ENCODE peak calls at places on chromosomes 3 and 15, in four cellular contexts. One of them, this sample, is unnamed.

GRCh38 chr3:29324180-29324651 is 43.3 kb downstream of the RBMS3 start:
- DNase-seq in thoracic aorta: peak; percentile 68
- DNase-seq in fibroblast of lung: peak; percentile 43
- DNase-seq in IMR-90: peak; percentile 67
- DNase-seq in this sample: peak; percentile 38

GRCh38 chr3:127640031-127640355 is 11.0 kb downstream of the PODXL2 start:
- DNase-seq in thoracic aorta: no peak
- DNase-seq in fibroblast of lung: no peak
- DNase-seq in IMR-90: no peak
- DNase-seq in this sample: no peak

GRCh38 chr15:82058517-82059204 is 12.8 kb upstream of the MEX3B start:
- DNase-seq in fibroblast of lung: no peak
- DNase-seq in thoracic aorta: no peak
- DNase-seq in IMR-90: no peak
- DNase-seq in this sample: no peak

GRCh38 chr3:44883999-44884431 is 9.6 kb downstream of the TGM4 start:
- DNase-seq in fibroblast of lung: peak; percentile 89
- DNase-seq in thoracic aorta: no peak
- DNase-seq in IMR-90: peak; percentile 95
- DNase-seq in this sample: no peak

GRCh38 chr3:78506038-78506437 is 1261.8 kb downstream of the ROBO1 start:
- DNase-seq in IMR-90: no peak
- DNase-seq in fibroblast of lung: no peak
- DNase-seq in thoracic aorta: no peak
- DNase-seq in this sample: no peak

GRCh38 chr3:178822722-178823121 is 248.9 kb downstream of the ZMAT3 start:
- DNase-seq in IMR-90: no peak
- DNase-seq in fibroblast of lung: no peak
- DNase-seq in thoracic aorta: no peak
- DNase-seq in this sample: no peak

GRCh38 chr3:107206141-107206540 is 171.1 kb upstream of the CCDC54 start:
- DNase-seq in thoracic aorta: no peak
- DNase-seq in fibroblast of lung: peak; percentile 83
- DNase-seq in IMR-90: peak; percentile 59
- DNase-seq in this sample: no peak

GRCh38 chr3:104180906-104181305 is 1185.8 kb upstream of the ALCAM start:
- DNase-seq in thoracic aorta: no peak
- DNase-seq in fibroblast of lung: no peak
- DNase-seq in IMR-90: no peak
- DNase-seq in this sample: no peak

GRCh38 chr15:29208352-29208751 is 61.3 kb downstream of the NSMCE3 start:
- DNase-seq in IMR-90: no peak
- DNase-seq in thoracic aorta: no peak
- DNase-seq in fibroblast of lung: no peak
- DNase-seq in this sample: no peak

GRCh38 chr15:37165420-37165819 is 65.1 kb upstream of the MEIS2 start:
- DNase-seq in thoracic aorta: no peak
- DNase-seq in IMR-90: no peak
- DNase-seq in fibroblast of lung: no peak
- DNase-seq in this sample: no peak

GRCh38 chr3:130711885-130712284 is 34.7 kb downstream of the PIK3R4 start:
- DNase-seq in thoracic aorta: no peak
- DNase-seq in fibroblast of lung: no peak
- DNase-seq in IMR-90: peak; percentile 38
- DNase-seq in this sample: no peak

GRCh38 chr15:73002509-73002908 is 49.8 kb upstream of the NEO1 start:
- DNase-seq in IMR-90: peak; percentile 97
- DNase-seq in fibroblast of lung: peak; percentile 55
- DNase-seq in thoracic aorta: no peak
- DNase-seq in this sample: no peak

GRCh38 chr3:119579366-119580147 is at the start of gene ADPRH:
- DNase-seq in fibroblast of lung: peak; percentile 68
- DNase-seq in IMR-90: peak; percentile 17
- DNase-seq in thoracic aorta: peak; percentile 22
- DNase-seq in this sample: peak; percentile 88

GRCh38 chr3:23676093-23676492 is 129.7 kb upstream of the UBE2E1 start:
- DNase-seq in fibroblast of lung: no peak
- DNase-seq in IMR-90: peak; percentile 74
- DNase-seq in thoracic aorta: no peak
- DNase-seq in this sample: no peak

GRCh38 chr3:152843955-152844354 is 9.0 kb downstream of the P2RY1 start:
- DNase-seq in thoracic aorta: no peak
- DNase-seq in IMR-90: no peak
- DNase-seq in fibroblast of lung: no peak
- DNase-seq in this sample: no peak

GRCh38 chr3:146165370-146165769 is 4.4 kb upstream of the PLOD2 start:
- DNase-seq in IMR-90: peak; percentile 85
- DNase-seq in fibroblast of lung: peak; percentile 57
- DNase-seq in thoracic aorta: no peak
- DNase-seq in this sample: no peak